ENCODE peak calls at places on chromosomes 7 and 10, in four cellular contexts. One of them, this sample, is unnamed. For H3K36me3, the result is how much of the 10 kb centered on the place peaks cover.

GRCh38 chr10:62732841-62733653 is 71.5 kb upstream of the ADO start:
- DNase-seq in tibial artery: no peak
- DNase-seq in MM.1S: peak
- DNase-seq in gastrocnemius medialis: no peak
- DNase-seq in this sample: no peak

GRCh38 chr7:107951172-107951787 is 51.7 kb downstream of the LAMB1 start:
- DNase-seq in tibial artery: no peak
- DNase-seq in gastrocnemius medialis: no peak
- DNase-seq in MM.1S: no peak
- DNase-seq in this sample: no peak

GRCh38 chr7:54839538-54840213 is 80.7 kb upstream of the SEC61G start:
- DNase-seq in gastrocnemius medialis: peak
- DNase-seq in MM.1S: no peak
- DNase-seq in tibial artery: peak
- DNase-seq in this sample: peak

GRCh38 chr10:132460071-132460470 is 63.1 kb downstream of the PWWP2B start:
- DNase-seq in tibial artery: no peak
- DNase-seq in MM.1S: no peak
- DNase-seq in gastrocnemius medialis: peak
- DNase-seq in this sample: peak

GRCh38 chr7:112150823-112151641 is 55.2 kb downstream of the DOCK4 start:
- DNase-seq in gastrocnemius medialis: no peak
- DNase-seq in tibial artery: no peak
- DNase-seq in MM.1S: no peak
- DNase-seq in this sample: no peak

GRCh38 chr10:47076949-47077348 is 165.7 kb downstream of the PTPN20 start:
- DNase-seq in MM.1S: no peak
- DNase-seq in tibial artery: no peak
- DNase-seq in gastrocnemius medialis: no peak
- DNase-seq in this sample: no peak

GRCh38 chr10:114073787-114074186 is 30.1 kb downstream of the ADRB1 start:
- DNase-seq in MM.1S: no peak
- DNase-seq in tibial artery: no peak
- DNase-seq in gastrocnemius medialis: no peak
- DNase-seq in this sample: no peak

GRCh38 chr7:26369519-26370385 is 78.1 kb downstream of the SNX10 start:
- DNase-seq in MM.1S: peak
- DNase-seq in gastrocnemius medialis: no peak
- DNase-seq in tibial artery: no peak
- DNase-seq in this sample: peak

GRCh38 chr7:138951953-138952352 is 29.2 kb downstream of the KIAA1549 start:
- DNase-seq in tibial artery: no peak
- DNase-seq in gastrocnemius medialis: no peak
- DNase-seq in MM.1S: no peak
- DNase-seq in this sample: no peak

GRCh38 chr10:119365773-119366640 is 158.6 kb downstream of the GRK5 start:
- DNase-seq in MM.1S: no peak
- DNase-seq in tibial artery: no peak
- DNase-seq in gastrocnemius medialis: peak
- DNase-seq in this sample: no peak

GRCh38 chr10:16698457-16698856 is 118.8 kb downstream of the RSU1 start:
- DNase-seq in gastrocnemius medialis: no peak
- DNase-seq in MM.1S: no peak
- DNase-seq in tibial artery: no peak
- DNase-seq in this sample: no peak

GRCh38 chr10:127440371-127440770 is 108.7 kb upstream of the NPS start:
- DNase-seq in tibial artery: no peak
- DNase-seq in MM.1S: no peak
- DNase-seq in gastrocnemius medialis: no peak
- DNase-seq in this sample: no peak

GRCh38 chr7:47252706-47253105 is 329.2 kb downstream of the TNS3 start:
- DNase-seq in gastrocnemius medialis: no peak
- DNase-seq in tibial artery: no peak
- DNase-seq in MM.1S: no peak
- DNase-seq in this sample: no peak

GRCh38 chr7:101402081-101402779 is 39.6 kb downstream of the COL26A1 start:
- DNase-seq in MM.1S: no peak
- DNase-seq in gastrocnemius medialis: no peak
- DNase-seq in tibial artery: no peak
- DNase-seq in this sample: peak

GRCh38 chr10:123848564-123849457 is 42.8 kb downstream of the CPXM2 start:
- DNase-seq in tibial artery: no peak
- DNase-seq in gastrocnemius medialis: no peak
- DNase-seq in MM.1S: peak
- DNase-seq in this sample: no peak

GRCh38 chr7:155998328-155998691 is 186.0 kb upstream of the SHH start:
- DNase-seq in gastrocnemius medialis: no peak
- DNase-seq in tibial artery: no peak
- DNase-seq in MM.1S: peak
- DNase-seq in this sample: peak

GRCh38 chr10:70866424-70866823 is 21.9 kb downstream of the PCBD1 start:
- DNase-seq in tibial artery: no peak
- DNase-seq in MM.1S: peak
- DNase-seq in gastrocnemius medialis: peak
- DNase-seq in this sample: no peak

GRCh38 chr7:137999496-138000080 is 2.3 kb downstream of the CREB3L2 start:
- DNase-seq in MM.1S: no peak
- DNase-seq in tibial artery: no peak
- DNase-seq in gastrocnemius medialis: no peak
- DNase-seq in this sample: no peak

GRCh38 chr10:43259981-43260761 is 6.7 kb downstream of the RASGEF1A start:
- DNase-seq in tibial artery: no peak
- DNase-seq in MM.1S: peak
- DNase-seq in gastrocnemius medialis: no peak
- DNase-seq in this sample: peak

GRCh38 chr7:30173058-30173897 is 38.5 kb downstream of the MTURN start:
- DNase-seq in MM.1S: no peak
- DNase-seq in gastrocnemius medialis: peak
- DNase-seq in tibial artery: peak
- DNase-seq in this sample: no peak

GRCh38 chr10:117439243-117439912 is 64.1 kb upstream of the PDZD8 start:
- DNase-seq in MM.1S: no peak
- DNase-seq in tibial artery: peak
- DNase-seq in gastrocnemius medialis: peak
- DNase-seq in this sample: no peak

GRCh38 chr7:83921798-83922607 is 272.6 kb downstream of the SEMA3A start:
- DNase-seq in MM.1S: no peak
- DNase-seq in gastrocnemius medialis: no peak
- DNase-seq in tibial artery: no peak
- DNase-seq in this sample: no peak

GRCh38 chr10:131973160-131973951 is 8.4 kb downstream of the BNIP3 start:
- DNase-seq in tibial artery: no peak
- DNase-seq in MM.1S: no peak
- DNase-seq in gastrocnemius medialis: peak
- DNase-seq in this sample: peak

GRCh38 chr7:44284881-44285541 is 40.4 kb downstream of the CAMK2B start:
- DNase-seq in tibial artery: peak
- DNase-seq in MM.1S: no peak
- DNase-seq in gastrocnemius medialis: peak
- DNase-seq in this sample: peak

GRCh38 chr7:121369462-121369861 is 26.6 kb downstream of the FAM3C start:
- DNase-seq in MM.1S: peak
- DNase-seq in tibial artery: no peak
- DNase-seq in gastrocnemius medialis: no peak
- DNase-seq in this sample: no peak

GRCh38 chr7:818031-818699 is 14.1 kb upstream of the SUN1 start:
- DNase-seq in MM.1S: peak
- DNase-seq in tibial artery: no peak
- DNase-seq in gastrocnemius medialis: no peak
- DNase-seq in this sample: peak

DNA sequence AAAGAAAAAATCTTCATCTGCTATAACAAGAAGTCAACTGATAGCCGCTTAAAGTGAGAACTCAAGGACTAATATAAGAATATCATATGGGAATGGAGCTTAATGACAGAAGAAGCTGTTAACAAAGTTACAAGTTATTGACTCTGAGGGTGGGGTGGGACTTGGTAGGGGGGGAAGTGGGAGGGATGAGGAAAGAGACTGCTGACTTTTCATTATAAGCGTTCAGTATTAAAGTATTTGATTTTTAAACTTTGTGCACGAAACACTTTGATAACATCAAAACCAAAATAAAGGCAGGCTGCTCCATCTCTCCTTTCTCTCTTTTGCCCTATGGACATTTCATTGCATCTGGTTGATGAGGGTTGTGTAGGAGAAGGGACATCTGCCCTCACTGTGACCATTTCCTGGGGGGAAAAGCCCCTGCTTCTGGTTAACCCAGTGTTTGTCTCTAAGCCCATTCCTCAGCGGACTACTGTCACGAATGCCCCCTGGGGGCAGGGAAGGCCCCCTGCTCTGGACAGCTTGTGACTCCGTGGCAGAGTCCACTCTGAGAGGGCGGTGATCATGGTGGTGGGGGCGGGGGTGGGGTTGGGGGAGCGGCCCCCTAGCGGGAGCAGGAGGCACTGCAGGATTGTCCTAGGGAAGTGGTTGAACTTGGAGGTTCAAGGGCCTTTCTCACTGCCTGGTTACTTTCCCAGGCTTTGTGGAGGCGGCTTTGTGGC is 17.4 kb downstream of the SLC13A4 start:
- DNase-seq in MM.1S: no peak
- DNase-seq in gastrocnemius medialis: no peak
- DNase-seq in tibial artery: no peak
- DNase-seq in this sample: peak
- H3K4me3 ChIP-seq in MM.1S: no peak
- H3K4me3 ChIP-seq in gastrocnemius medialis: no peak
- H3K4me3 ChIP-seq in tibial artery: no peak
- H3K4me3 ChIP-seq in this sample: peak

GRCh38 chr7:151249034-151249731 is 689 bp upstream of the SMARCD3 start:
- DNase-seq in MM.1S: no peak
- DNase-seq in tibial artery: peak
- DNase-seq in gastrocnemius medialis: peak
- DNase-seq in this sample: peak

GRCh38 chr7:151247016-151247580 is 1.4 kb downstream of the SMARCD3 start:
- DNase-seq in gastrocnemius medialis: peak
- DNase-seq in tibial artery: no peak
- DNase-seq in MM.1S: no peak
- DNase-seq in this sample: no peak

GRCh38 chr7:151249732-151250072 is 1.2 kb upstream of the SMARCD3 start:
- DNase-seq in MM.1S: no peak
- DNase-seq in gastrocnemius medialis: peak
- DNase-seq in tibial artery: peak
- DNase-seq in this sample: peak

GRCh38 chr7:151247611-151248176 is 800 bp downstream of the SMARCD3 start:
- DNase-seq in tibial artery: no peak
- DNase-seq in gastrocnemius medialis: peak
- DNase-seq in MM.1S: no peak
- DNase-seq in this sample: no peak

DNA sequence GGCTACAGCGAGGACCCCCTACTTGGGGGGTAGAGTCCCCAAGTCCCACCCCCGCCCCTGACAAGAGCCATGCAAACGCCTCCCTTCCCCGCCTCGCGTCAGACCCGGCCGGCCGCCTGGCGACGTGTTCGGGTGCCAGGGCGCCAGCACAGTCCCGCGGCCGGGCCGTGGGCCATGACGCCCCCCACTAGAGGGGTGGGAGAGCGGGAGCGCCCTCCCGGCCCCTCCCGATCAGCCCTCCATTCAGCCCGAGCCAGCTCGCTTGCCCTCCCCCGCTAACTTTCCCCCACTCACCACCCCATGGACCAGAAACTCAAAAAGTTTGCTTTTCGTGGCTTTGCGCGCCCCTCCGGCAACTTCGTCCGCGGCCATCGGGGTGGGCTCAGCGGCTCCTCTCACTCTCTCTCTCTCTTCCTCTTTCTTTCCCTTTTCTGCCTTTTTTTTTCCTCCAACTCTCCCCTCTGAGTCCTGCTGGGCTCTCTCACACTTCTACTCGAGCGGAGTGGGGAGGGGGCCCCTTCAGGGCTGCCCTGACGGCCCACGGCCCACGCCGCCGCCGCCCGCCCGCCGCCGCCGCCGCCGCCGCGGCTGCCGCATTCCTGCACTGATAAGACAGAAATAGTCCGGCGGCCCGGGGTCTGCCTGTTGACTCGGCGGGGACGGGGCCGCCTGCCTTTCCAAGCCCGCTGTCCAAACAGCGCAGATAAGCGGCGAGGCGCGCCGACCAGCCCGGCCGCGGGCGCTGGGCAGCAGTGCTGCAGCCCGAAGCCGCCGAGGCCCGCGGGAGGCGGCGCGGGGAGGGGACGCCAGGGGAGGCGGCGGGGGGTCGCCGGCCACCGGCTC is at the start of gene SMARCD3:
- DNase-seq in MM.1S: no peak
- DNase-seq in tibial artery: peak
- DNase-seq in gastrocnemius medialis: peak
- DNase-seq in this sample: peak
- H3K36me3 ChIP-seq in MM.1S: under half
- H3K36me3 ChIP-seq in tibial artery: under half
- H3K36me3 ChIP-seq in gastrocnemius medialis: under half
- H3K36me3 ChIP-seq in this sample: under half

DNA sequence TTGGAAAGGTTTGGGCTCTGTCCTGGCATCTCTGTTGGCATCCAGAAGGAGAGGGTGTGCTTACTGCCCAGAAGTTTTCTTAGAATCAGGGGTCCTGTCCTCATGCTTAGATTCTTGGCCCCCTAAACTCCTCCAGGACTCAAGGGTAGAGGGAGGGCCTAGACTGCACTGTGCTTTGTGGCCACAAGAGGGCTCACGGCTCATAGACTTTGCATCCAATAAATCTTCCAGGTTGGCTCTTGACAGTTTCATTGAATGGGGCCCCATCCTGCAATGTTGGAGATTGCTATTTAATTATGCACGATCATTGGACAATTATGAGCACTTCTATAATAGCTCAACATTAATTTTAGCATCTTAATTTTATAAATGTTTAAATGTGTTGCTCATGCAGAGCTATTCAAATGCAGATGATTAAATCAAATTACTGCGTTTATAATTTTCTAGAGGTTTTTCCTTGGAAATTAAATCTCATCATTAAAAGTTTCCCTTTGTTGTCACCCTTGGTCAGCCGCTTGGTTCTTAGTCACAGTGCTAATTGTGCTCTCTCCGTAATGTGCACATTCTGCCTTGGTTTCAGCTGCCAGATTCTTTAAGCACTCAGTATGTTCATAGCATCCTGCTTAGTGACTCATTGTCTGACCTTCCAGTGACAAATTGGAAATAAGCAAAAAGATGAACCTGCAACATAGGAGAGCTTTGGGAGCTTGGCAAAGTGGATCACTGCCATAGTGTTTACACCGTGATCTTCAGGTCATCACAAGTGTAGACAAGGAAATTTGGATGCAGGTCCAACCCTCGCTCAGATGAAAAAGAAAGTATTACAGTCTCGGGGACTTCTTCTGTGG is 33.5 kb upstream of the PLPP4 start:
- DNase-seq in gastrocnemius medialis: no peak
- DNase-seq in MM.1S: peak
- DNase-seq in tibial artery: no peak
- DNase-seq in this sample: peak
- H3K4me3 ChIP-seq in gastrocnemius medialis: no peak
- H3K4me3 ChIP-seq in MM.1S: no peak
- H3K4me3 ChIP-seq in tibial artery: no peak
- H3K4me3 ChIP-seq in this sample: no peak

DNA sequence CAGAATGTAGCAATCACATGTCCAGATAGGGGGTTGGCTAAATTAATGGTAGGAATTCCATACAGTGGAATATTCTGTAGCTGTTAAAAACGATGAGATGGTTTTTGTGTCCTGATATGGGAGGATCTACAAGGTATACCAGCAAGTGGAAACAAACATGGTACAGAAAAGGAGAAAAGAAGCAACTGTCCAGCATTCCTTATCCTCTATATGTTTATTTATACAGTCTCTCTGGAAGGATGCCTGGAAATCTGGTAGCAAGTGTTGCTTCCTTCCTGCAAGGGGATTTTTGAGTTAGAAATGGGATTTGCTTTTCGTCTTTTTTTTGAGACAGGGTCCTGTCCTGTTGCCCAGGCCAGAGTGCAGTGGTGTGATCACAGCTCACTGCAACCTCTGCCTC is 19.3 kb downstream of the IL15RA start:
- DNase-seq in tibial artery: no peak
- DNase-seq in gastrocnemius medialis: no peak
- DNase-seq in MM.1S: no peak
- DNase-seq in this sample: peak
- H3K36me3 ChIP-seq in tibial artery: under half
- H3K36me3 ChIP-seq in gastrocnemius medialis: under half
- H3K36me3 ChIP-seq in MM.1S: under half
- H3K36me3 ChIP-seq in this sample: under half

This sample was measured in H7.